ENCODE peak calls at places on chromosomes 11 and 22, in seven cellular contexts. U, V, B, Y, X, R and K are unnamed samples.

GRCh38 chr11:82864268-82864667 is 36.0 kb downstream of the PRCP start:
- DNase-seq in U (peak; percentile 90), V (peak; percentile 36), R (peak; percentile 82), Y (peak; percentile 7), B (peak; percentile 63), X (no peak), K (peak; percentile 92)

GRCh38 chr11:125289419-125290088 is 125.0 kb downstream of the PKNOX2 start:
- DNase-seq in Y (no peak), B (no peak), R (no peak), X (no peak), U (no peak), V (no peak), K (no peak)

GRCh38 chr11:108835624-108836023 is 170.8 kb downstream of the DDX10 start:
- DNase-seq in U (no peak), X (no peak), R (no peak), B (no peak), Y (no peak), V (no peak), K (no peak)

GRCh38 chr11:3022300-3022967 is 30.3 kb upstream of the NAP1L4 start:
- DNase-seq in X (peak; percentile 35), V (peak; percentile 91), R (peak; percentile 7), Y (no peak), U (peak; percentile 74), B (no peak), K (peak; percentile 99)

GRCh38 chr11:58805065-58805464 is 39.4 kb downstream of the GLYATL2 start:
- DNase-seq in U (no peak), V (no peak), R (peak; percentile 82), B (no peak), X (no peak), Y (no peak), K (no peak)

GRCh38 chr11:86551286-86551685 is 121.1 kb downstream of the ME3 start:
- DNase-seq in B (peak; percentile 77), X (no peak), R (peak; percentile 86), Y (peak; percentile 48), U (peak; percentile 90), V (peak; percentile 93), K (peak; percentile 97)

GRCh38 chr11:28228196-28228595 is 120.0 kb downstream of the METTL15 start:
- DNase-seq in X (no peak), R (peak; percentile 28), Y (no peak), B (no peak), V (peak; percentile 60), U (peak; percentile 43), K (peak; percentile 61)

GRCh38 chr11:35932641-35933571 is 11.0 kb upstream of the LDLRAD3 start:
- DNase-seq in U (peak; percentile 35), X (no peak), B (no peak), R (peak; percentile 41), V (no peak), Y (no peak), K (peak; percentile 34)

GRCh38 chr11:104151404-104152204 is 12.3 kb downstream of the PDGFD start:
- DNase-seq in B (no peak), Y (no peak), U (peak; percentile 40), R (peak; percentile 48), X (no peak), V (peak; percentile 14), K (peak; percentile 56)

GRCh38 chr22:42473484-42474193 is 41.4 kb upstream of the NFAM1 start:
- DNase-seq in Y (peak; percentile 41), B (peak; percentile 26), U (peak; percentile 70), R (peak; percentile 56), V (peak; percentile 45), X (no peak), K (peak; percentile 76)

GRCh38 chr22:31104869-31105268 is 2.5 kb downstream of the SELENOM start:
- DNase-seq in B (no peak), V (no peak), R (no peak), X (no peak), Y (no peak), U (no peak), K (no peak)

GRCh38 chr11:72429626-72430025 is 4.7 kb downstream of the CLPB start:
- DNase-seq in V (no peak), R (no peak), X (no peak), U (no peak), B (no peak), Y (no peak), K (no peak)

GRCh38 chr11:95322546-95322945 is 91.5 kb upstream of the SESN3 start:
- DNase-seq in V (peak; percentile 56), U (no peak), X (no peak), R (no peak), B (no peak), Y (no peak), K (peak; percentile 66)

GRCh38 chr11:41308286-41308685 is 151.2 kb downstream of the LRRC4C start:
- DNase-seq in X (no peak), Y (no peak), V (no peak), U (no peak), B (no peak), R (no peak), K (no peak)

GRCh38 chr22:44705022-44705297 is 3.0 kb downstream of the PRR5 start:
- DNase-seq in Y (no peak), U (no peak), B (no peak), R (no peak), V (no peak), X (no peak), K (no peak)

GRCh38 chr11:32149748-32150147 is 58.9 kb downstream of the RCN1 start:
- DNase-seq in U (no peak), V (no peak), B (no peak), Y (no peak), R (no peak), X (no peak), K (no peak)

GRCh38 chr11:74685905-74686304 is 45.3 kb downstream of the CHRDL2 start:
- DNase-seq in V (no peak), Y (no peak), X (no peak), U (no peak), B (no peak), R (no peak), K (no peak)

GRCh38 chr11:116124916-116125714 is 620.9 kb upstream of the CADM1 start:
- DNase-seq in Y (no peak), U (no peak), X (no peak), R (no peak), V (no peak), B (no peak), K (no peak)

GRCh38 chr11:6531267-6531752 is 34.2 kb downstream of the DNHD1 start:
- DNase-seq in R (peak; percentile 60), B (no peak), U (peak; percentile 59), X (no peak), Y (no peak), V (peak; percentile 47), K (peak; percentile 66)

GRCh38 chr11:15563054-15563453 is 448.3 kb downstream of the INSC start:
- DNase-seq in Y (no peak), B (no peak), R (no peak), X (no peak), U (no peak), V (no peak), K (no peak)

GRCh38 chr11:3950996-3951662 is 95.7 kb downstream of the STIM1 start:
- DNase-seq in V (peak; percentile 87), R (no peak), U (peak; percentile 66), Y (no peak), B (no peak), X (no peak), K (peak; percentile 95)

GRCh38 chr11:272195-272930 is 5.8 kb upstream of the NLRP6 start:
- DNase-seq in X (no peak), B (no peak), V (no peak), U (no peak), R (no peak), Y (no peak), K (no peak)

GRCh38 chr11:71336996-71337772 is 84.8 kb upstream of the SHANK2 start:
- DNase-seq in V (no peak), R (no peak), U (no peak), X (no peak), B (no peak), Y (no peak), K (no peak)
- TF ChIP-seq CTCF in V (no peak), R (no peak), U (no peak), X (no peak), B (no peak), Y (no peak), K (no peak)

GRCh38 chr11:64357904-64358535 is 942 bp upstream of the RPS6KA4 start:
- DNase-seq in U (no peak), B (no peak), Y (no peak), R (peak; percentile 81), X (no peak), V (no peak), K (no peak)
- H3K4me3 ChIP-seq in U (peak overlapping the region; percentile 89), B (peak overlapping the region; percentile 93), Y (no peak overlapping the region), R (peak overlapping the region; percentile 92), X (no peak overlapping the region), V (no peak overlapping the region), K (peak overlapping the region; percentile 92)

GRCh38 chr11:118263109-118263508 is 988 bp downstream of the MPZL2 start:
- DNase-seq in V (no peak), R (no peak), X (no peak), B (no peak), U (no peak), Y (no peak), K (no peak)

GRCh38 chr11:118267486-118267885 is 3.4 kb upstream of the MPZL2 start:
- DNase-seq in U (no peak), B (no peak), V (no peak), X (no peak), R (no peak), Y (no peak), K (no peak)

GRCh38 chr11:118265954-118266353 is 1.9 kb upstream of the MPZL2 start:
- DNase-seq in X (no peak), Y (peak; percentile 86), R (peak; percentile 31), U (no peak), V (no peak), B (no peak), K (no peak)

GRCh38 chr11:118264568-118265470 is 722 bp upstream of the MPZL2 start:
- DNase-seq in R (no peak), B (no peak), U (no peak), Y (no peak), V (no peak), X (no peak), K (no peak)

GRCh38 chr11:118263694-118264567 is at the start of gene MPZL2:
- DNase-seq in U (no peak), Y (peak; percentile 90), X (no peak), R (peak; percentile 95), V (no peak), B (no peak), K (no peak)
- TF ChIP-seq CTCF in U (no peak), Y (no peak), X (no peak), R (peak; percentile 46), V (no peak), B (peak; percentile 16), K (no peak)

GRCh38 chr11:106086850-106087249 is 9.4 kb downstream of the AASDHPPT start:
- DNase-seq in U (peak; percentile 14), V (no peak), Y (no peak), R (no peak), B (no peak), X (no peak), K (no peak)

GRCh38 chr11:106086135-106086534 is 8.7 kb downstream of the AASDHPPT start:
- DNase-seq in B (no peak), Y (no peak), U (peak; percentile 21), X (no peak), R (no peak), V (no peak), K (peak; percentile 28)

GRCh38 chr11:106077609-106078517 is at the start of gene AASDHPPT:
- DNase-seq in R (peak; percentile 39), B (no peak), Y (peak; percentile 30), V (peak; percentile 68), X (no peak), U (peak; percentile 64), K (peak; percentile 50)

GRCh38 chr11:106076923-106077608 is at the start of gene KBTBD3:
- DNase-seq in B (peak; percentile 90), X (peak; percentile 97), V (peak; percentile 100), R (peak; percentile 100), Y (peak; percentile 99), U (peak; percentile 100), K (peak; percentile 100)

GRCh38 chr11:106082096-106082495 is 4.6 kb downstream of the AASDHPPT start:
- DNase-seq in B (peak; percentile 82), V (no peak), X (no peak), Y (no peak), R (no peak), U (no peak), K (no peak)
- H3K4me3 ChIP-seq in B (no peak overlapping the region), V (no peak overlapping the region), X (no peak overlapping the region), Y (no peak overlapping the region), R (no peak overlapping the region), U (no peak overlapping the region), K (no peak overlapping the region)